ENCODE peak calls at places on chromosomes 5 and 9, in ten cellular contexts. D is A549, Y is suprapubic skin, Q is transverse colon, I is sigmoid colon, U is stomach, W is GM12878, N is SK-N-SH, V is tibial nerve, O is K562. M is an unnamed sample.
A peak's percentile ranks its signal among the peaks of the same experiment; 100 is the strongest.

GRCh38 chr9:35914307-35914807 is 5.1 kb downstream of the SPAAR start:
- DNase-seq in D (peak; percentile 66), Y (no peak), Q (peak; percentile 75), I (peak; percentile 72), U (peak; percentile 74), W (no peak), N (peak; percentile 70), V (no peak), O (peak; percentile 88), M (no peak)

GRCh38 chr5:4017076-4017803 is 421.6 kb downstream of the IRX1 start:
- DNase-seq in D (no peak), Y (no peak), Q (no peak), I (no peak), U (no peak), W (no peak), N (no peak), V (no peak), O (no peak), M (no peak)

GRCh38 chr5:132414634-132415377 is 45.3 kb downstream of the SLC22A5 start:
- DNase-seq in D (peak; percentile 67), Y (no peak), Q (no peak), I (peak; percentile 37), U (no peak), W (no peak), N (no peak), V (no peak), O (no peak), M (peak; percentile 19)

GRCh38 chr9:673264-673965 is 168.1 kb upstream of the DMRT1 start:
- DNase-seq in D (no peak), Y (no peak), Q (no peak), I (no peak), U (no peak), W (no peak), N (no peak), V (no peak), O (no peak), M (no peak)

GRCh38 chr9:135474915-135475314 is 4.7 kb upstream of the PPP1R26 start:
- DNase-seq in D (peak; percentile 60), Y (no peak), Q (no peak), I (no peak), U (peak; percentile 40), W (no peak), N (peak; percentile 83), V (no peak), O (peak; percentile 77), M (no peak)

GRCh38 chr5:114207615-114208014 is 154.3 kb upstream of the KCNN2 start:
- DNase-seq in D (no peak), Y (no peak), Q (no peak), I (no peak), U (no peak), W (no peak), N (no peak), V (no peak), O (no peak), M (no peak)

GRCh38 chr9:114732842-114733241 is 50.9 kb upstream of the TEX48 start:
- DNase-seq in D (peak; percentile 54), Y (no peak), Q (no peak), I (no peak), U (no peak), W (no peak), N (no peak), V (no peak), O (no peak), M (no peak)

GRCh38 chr9:14141736-14142135 is 172.2 kb downstream of the NFIB start:
- DNase-seq in D (no peak), Y (no peak), Q (no peak), I (no peak), U (no peak), W (no peak), N (no peak), V (no peak), O (no peak), M (no peak)

GRCh38 chr9:98129451-98129881 is 10.4 kb upstream of the TRIM14 start:
- DNase-seq in D (no peak), Y (no peak), Q (peak; percentile 31), I (peak; percentile 60), U (no peak), W (no peak), N (no peak), V (no peak), O (no peak), M (no peak)

GRCh38 chr9:5838884-5839571 is 6.1 kb upstream of the ERMP1 start:
- DNase-seq in D (peak; percentile 95), Y (no peak), Q (peak; percentile 71), I (no peak), U (peak; percentile 69), W (no peak), N (no peak), V (no peak), O (peak; percentile 82), M (no peak)

GRCh38 chr9:137610944-137611343 is 5.5 kb downstream of the ARRDC1 start:
- DNase-seq in D (no peak), Y (no peak), Q (no peak), I (no peak), U (no peak), W (no peak), N (no peak), V (no peak), O (no peak), M (no peak)

GRCh38 chr5:14464661-14465060 is 116.9 kb upstream of the OTULINL start:
- DNase-seq in D (no peak), Y (no peak), Q (no peak), I (no peak), U (no peak), W (no peak), N (no peak), V (no peak), O (no peak), M (no peak)
- TF ChIP-seq EP300 in D (no peak), Y (no peak), Q (no peak), I (no peak), U (no peak), W (no peak), N (no peak), V (no peak), O (no peak), M (no peak)

GRCh38 chr9:112042244-112042638 is 132.9 kb downstream of the SUSD1 start:
- DNase-seq in D (no peak), Y (no peak), Q (no peak), I (no peak), U (no peak), W (no peak), N (no peak), V (no peak), O (no peak), M (no peak)

GRCh38 chr9:112041199-112041535 is 133.9 kb downstream of the SUSD1 start:
- DNase-seq in D (no peak), Y (no peak), Q (no peak), I (no peak), U (no peak), W (no peak), N (no peak), V (no peak), O (no peak), M (no peak)

GRCh38 chr9:112043423-112043822 is 131.7 kb downstream of the SUSD1 start:
- DNase-seq in D (no peak), Y (no peak), Q (no peak), I (no peak), U (no peak), W (no peak), N (no peak), V (no peak), O (no peak), M (no peak)

GRCh38 chr9:112042769-112043168 is 132.3 kb downstream of the SUSD1 start:
- DNase-seq in D (no peak), Y (no peak), Q (no peak), I (no peak), U (no peak), W (no peak), N (no peak), V (no peak), O (no peak), M (no peak)

DNA sequence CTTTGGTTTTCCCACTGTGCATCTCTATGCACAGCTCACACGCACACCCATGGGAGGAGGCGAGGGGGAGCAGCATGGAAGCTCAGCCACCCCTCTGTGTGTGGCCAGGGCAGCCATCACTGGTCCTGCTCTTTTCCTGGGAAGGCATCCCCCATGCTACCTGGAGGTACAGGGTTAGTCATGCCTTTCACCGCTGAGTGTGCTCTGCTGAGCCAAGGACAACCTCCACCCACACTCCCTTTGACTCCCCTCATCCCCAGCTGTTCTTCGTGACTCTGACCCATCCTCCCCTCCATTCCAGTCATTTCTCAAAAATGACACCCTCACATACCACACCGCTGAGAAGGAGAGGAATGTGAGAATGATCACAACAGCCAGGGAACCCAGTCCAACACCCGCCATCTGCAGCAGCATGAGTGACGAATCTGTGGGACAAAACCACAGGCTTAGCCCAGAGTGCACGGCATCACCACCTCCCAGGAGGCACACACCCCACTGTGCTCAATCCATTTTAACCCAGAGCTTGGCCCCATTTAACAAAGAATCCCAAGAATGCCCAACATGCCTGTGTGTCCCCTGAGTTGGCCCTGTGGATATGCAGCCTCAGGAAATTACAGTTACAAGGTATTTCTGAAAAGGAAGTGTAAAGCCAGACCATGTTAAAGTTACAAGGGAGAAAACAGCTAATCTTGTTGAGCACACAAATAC is 133.4 kb downstream of the SUSD1 start:
- DNase-seq in D (peak; percentile 91), Y (no peak), Q (no peak), I (peak; percentile 68), U (no peak), W (no peak), N (no peak), V (no peak), O (no peak), M (no peak)
- TF ChIP-seq EP300 in D (peak; percentile 84), Y (peak; percentile 54), Q (no peak), I (peak; percentile 50), U (no peak), W (no peak), N (peak; percentile 51), V (no peak), O (no peak), M (peak; percentile 41)

GRCh38 chr5:151896041-151896691 is 28.5 kb downstream of the GLRA1 start:
- DNase-seq in D (peak; percentile 18), Y (no peak), Q (no peak), I (no peak), U (no peak), W (no peak), N (no peak), V (no peak), O (no peak), M (no peak)
- TF ChIP-seq EP300 in D (no peak), Y (no peak), Q (no peak), I (no peak), U (no peak), W (no peak), N (no peak), V (no peak), O (no peak), M (no peak)

DNA sequence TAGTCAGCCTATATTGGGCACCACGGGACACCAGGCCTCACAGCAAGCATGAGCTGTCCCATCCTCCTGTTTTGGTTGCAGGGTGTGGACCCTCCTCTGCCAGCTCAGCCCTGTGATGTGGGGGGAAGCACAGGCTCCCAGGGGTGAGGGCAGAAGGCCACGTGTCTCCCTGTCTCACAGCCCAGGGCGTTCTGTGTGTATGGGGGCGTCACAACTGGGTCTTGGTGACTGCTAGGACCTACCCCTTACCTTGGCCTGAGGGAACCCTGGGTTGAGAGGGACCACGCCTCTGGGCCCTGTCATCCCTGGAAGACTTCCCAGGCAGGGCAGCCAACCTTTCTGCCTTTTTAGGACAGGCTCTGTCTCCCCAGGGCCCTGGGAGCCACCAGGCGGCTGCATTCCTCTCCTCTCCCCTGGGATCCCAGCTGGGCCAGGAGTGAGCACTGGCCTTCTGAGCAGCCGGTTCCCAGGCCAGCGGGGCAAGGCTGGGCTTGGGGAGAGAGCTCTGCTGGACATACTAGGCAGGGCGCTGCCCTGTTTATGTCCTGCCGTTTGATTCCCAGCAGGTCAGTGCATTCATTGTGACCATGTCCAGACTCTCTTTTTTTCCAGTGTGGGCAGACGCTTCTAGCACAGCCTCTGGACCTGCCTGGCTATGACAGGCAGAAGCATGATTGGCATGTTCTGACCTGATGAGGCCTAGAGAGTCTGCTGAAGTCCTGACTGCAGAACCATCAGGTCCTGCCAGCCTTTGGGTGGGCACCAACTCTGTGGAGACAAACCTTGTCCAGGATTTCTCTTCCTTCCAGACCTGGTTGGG is 97.5 kb downstream of the DAB2IP start:
- DNase-seq in D (no peak), Y (no peak), Q (peak; percentile 26), I (peak; percentile 85), U (no peak), W (no peak), N (no peak), V (no peak), O (no peak), M (no peak)
- TF ChIP-seq EP300 in D (no peak), Y (no peak), Q (no peak), I (no peak), U (no peak), W (no peak), N (no peak), V (no peak), O (no peak), M (peak; percentile 10)